ENCODE peak calls at places on chromosome 4, in four cellular contexts. A, F, B and Z are unnamed samples.

GRCh38 chr4:14289708-14290107 is 662.2 kb upstream of the BOD1L1 start:
- DNase-seq in F (no peak), B (no peak), A (no peak), Z (no peak)

GRCh38 chr4:113825272-113825671 is 63.7 kb upstream of the CAMK2D start:
- DNase-seq in A (no peak), F (no peak), B (peak), Z (no peak)

GRCh38 chr4:47615385-47615784 is 130.3 kb downstream of the ATP10D start:
- DNase-seq in F (no peak), B (no peak), A (no peak), Z (no peak)

GRCh38 chr4:83639849-83640493 is 104.1 kb downstream of the GPAT3 start:
- DNase-seq in F (peak), A (peak), B (peak), Z (peak)

GRCh38 chr4:139951051-139951450 is 202.9 kb downstream of the MAML3 start:
- DNase-seq in F (no peak), B (no peak), A (no peak), Z (no peak)

GRCh38 chr4:28062562-28062961 is 1201.9 kb downstream of the STIM2 start:
- DNase-seq in F (no peak), A (no peak), B (no peak), Z (no peak)

GRCh38 chr4:74932832-74933561 is at the start of gene PARM1:
- DNase-seq in F (peak), B (no peak), A (peak), Z (peak)

GRCh38 chr4:61195064-61195463 is 5.1 kb upstream of the ADGRL3 start:
- DNase-seq in F (no peak), A (no peak), B (no peak), Z (no peak)

GRCh38 chr4:186192068-186192751 is 843 bp downstream of the CYP4V2 start:
- DNase-seq in B (no peak), F (no peak), A (no peak), Z (no peak)

GRCh38 chr4:119682080-119682479 is 53.5 kb upstream of the PDE5A start:
- DNase-seq in B (no peak), F (no peak), A (no peak), Z (no peak)

GRCh38 chr4:115274545-115274944 is 161.1 kb upstream of the NDST4 start:
- DNase-seq in B (no peak), A (no peak), F (no peak), Z (no peak)

GRCh38 chr4:87005690-87006461 is 71.1 kb downstream of the AFF1 start:
- DNase-seq in B (peak), A (no peak), F (peak), Z (no peak)

GRCh38 chr4:39406763-39407583 is at the start of gene KLB:
- DNase-seq in F (no peak), B (no peak), A (no peak), Z (no peak)

GRCh38 chr4:2811830-2812599 is 19.1 kb downstream of the SH3BP2 start:
- DNase-seq in A (peak), F (peak), B (peak), Z (peak)

GRCh38 chr4:72631296-72631695 is 62.3 kb upstream of the ADAMTS3 start:
- DNase-seq in A (no peak), F (peak), B (no peak), Z (no peak)

GRCh38 chr4:65089666-65090065 is 580.6 kb downstream of the EPHA5 start:
- DNase-seq in F (no peak), A (no peak), B (no peak), Z (no peak)

GRCh38 chr4:145935253-145936141 is 3.1 kb downstream of the ZNF827 start:
- DNase-seq in A (peak), B (peak), F (peak), Z (no peak)

GRCh38 chr4:21768349-21769310 is 179.9 kb downstream of the KCNIP4 start:
- DNase-seq in B (no peak), A (no peak), F (peak), Z (no peak)

GRCh38 chr4:26083987-26084386 is 170.0 kb downstream of the SMIM20 start:
- DNase-seq in A (no peak), F (no peak), B (peak), Z (no peak)
- TF ChIP-seq POLR2AphosphoS5 in A (no peak), F (peak), B (no peak), Z (no peak)

GRCh38 chr4:78591404-78591803 is 39.8 kb downstream of the ANXA3 start:
- DNase-seq in B (no peak), A (no peak), F (no peak), Z (no peak)
- TF ChIP-seq POLR2AphosphoS5 in B (no peak), A (no peak), F (no peak), Z (no peak)

DNA sequence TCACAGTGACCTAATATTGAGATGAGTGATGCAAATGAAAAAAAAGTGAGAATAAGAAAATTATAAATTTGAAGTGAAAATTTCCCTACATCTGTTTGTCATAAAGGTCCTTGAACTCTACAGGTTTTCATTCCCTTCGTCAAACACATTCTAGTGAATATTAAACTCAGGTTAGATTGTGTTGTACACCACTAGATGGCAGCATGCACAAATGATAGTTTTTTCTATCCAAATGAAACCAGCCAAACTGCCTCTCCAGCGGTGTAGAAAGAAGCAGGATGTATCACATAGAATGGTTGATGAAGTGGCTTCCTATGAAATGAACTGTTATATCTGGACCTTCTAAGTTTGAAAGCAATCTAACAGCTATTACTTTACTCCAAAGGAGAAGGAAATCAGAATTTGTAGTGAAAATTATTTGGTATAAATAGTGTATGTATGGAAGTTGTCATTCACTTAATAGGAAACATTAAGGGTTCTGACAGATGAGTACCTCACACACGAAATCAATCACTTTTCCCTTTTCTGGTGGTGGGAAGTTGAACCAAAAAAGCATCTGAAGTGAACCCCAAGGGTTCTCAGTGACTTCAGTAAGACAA is 382.7 kb downstream of the UNC5C start:
- DNase-seq in A (no peak), F (peak), B (peak), Z (peak)
- TF ChIP-seq POLR2AphosphoS5 in A (no peak), F (no peak), B (no peak), Z (no peak)

GRCh38 chr4:150164956-150165355 is 86.7 kb downstream of the DCLK2 start:
- DNase-seq in B (no peak), F (no peak), A (no peak), Z (no peak)
- TF ChIP-seq POLR2AphosphoS5 in B (no peak), F (no peak), A (no peak), Z (no peak)

GRCh38 chr4:98996056-98996941 is 778 bp downstream of the METAP1 start:
- DNase-seq in F (peak), A (no peak), B (no peak), Z (no peak)
- TF ChIP-seq POLR2AphosphoS5 in F (no peak), A (no peak), B (no peak), Z (no peak)

GRCh38 chr4:1194028-1194900 is 21.9 kb upstream of the SPON2 start:
- DNase-seq in F (peak), A (peak), B (no peak), Z (no peak)
- TF ChIP-seq POLR2AphosphoS5 in F (no peak), A (no peak), B (no peak), Z (no peak)

GRCh38 chr4:188374870-188375269 is 235.6 kb downstream of the TRIML1 start:
- DNase-seq in B (no peak), F (no peak), A (no peak), Z (no peak)

GRCh38 chr4:188372051-188372450 is 232.8 kb downstream of the TRIML1 start:
- DNase-seq in B (no peak), A (no peak), F (no peak), Z (no peak)

GRCh38 chr4:188372856-188373255 is 233.6 kb downstream of the TRIML1 start:
- DNase-seq in A (no peak), F (no peak), B (no peak), Z (no peak)

DNA sequence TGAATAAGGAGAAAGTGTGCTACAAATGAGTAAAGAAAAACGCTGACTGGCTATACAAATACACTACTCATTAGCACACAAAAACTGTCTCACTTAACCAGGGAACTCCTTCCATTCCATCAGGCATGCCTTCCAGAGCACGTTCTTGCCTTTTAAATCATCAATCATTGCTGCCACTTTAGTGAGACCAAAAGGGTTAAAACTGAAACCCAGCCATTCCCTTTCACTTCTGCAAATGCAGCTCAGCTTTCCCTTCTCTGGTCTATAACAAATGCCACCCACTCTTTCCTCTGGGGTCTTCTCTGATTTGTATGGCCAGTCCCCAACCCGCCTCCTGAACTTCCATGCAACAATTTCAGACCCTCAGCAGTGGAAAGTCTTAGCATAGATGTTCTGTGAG is 231.5 kb downstream of the TRIML1 start:
- DNase-seq in A (no peak), B (no peak), F (no peak), Z (no peak)
- TF ChIP-seq POLR2AphosphoS5 in A (no peak), B (no peak), F (no peak), Z (no peak)

GRCh38 chr4:147928400-147928799 is 196.5 kb downstream of the ARHGAP10 start:
- DNase-seq in A (no peak), B (no peak), F (no peak), Z (no peak)
- TF ChIP-seq POLR2AphosphoS5 in A (no peak), B (no peak), F (no peak), Z (no peak)

DNA sequence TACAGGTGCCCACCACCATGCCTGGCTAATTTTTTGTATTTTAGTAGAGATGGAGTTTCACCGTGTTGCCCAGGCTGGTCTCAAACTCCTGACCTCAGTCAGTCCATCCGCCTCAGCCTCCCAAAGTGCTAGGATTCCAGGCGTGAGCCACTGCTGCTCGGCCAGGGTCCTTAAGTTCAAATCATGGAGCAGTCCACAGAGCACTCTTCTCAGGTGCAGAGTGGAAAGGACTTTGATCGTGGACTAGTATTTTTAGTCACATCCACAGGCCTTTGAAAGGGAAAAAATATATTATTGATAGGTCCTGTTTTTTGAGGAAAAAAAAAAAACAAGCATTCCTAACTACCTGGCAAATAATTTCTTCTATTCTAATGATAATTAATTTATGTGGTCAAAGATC is 31.2 kb downstream of the GAB1 start:
- DNase-seq in F (no peak), A (no peak), B (no peak), Z (no peak)
- TF ChIP-seq POLR2AphosphoS5 in F (no peak), A (no peak), B (no peak), Z (no peak)

GRCh38 chr4:23881674-23882337 is 8.0 kb downstream of the PPARGC1A start:
- DNase-seq in F (no peak), B (no peak), A (no peak), Z (no peak)

GRCh38 chr4:23884261-23884660 is 5.6 kb downstream of the PPARGC1A start:
- DNase-seq in B (no peak), F (no peak), A (no peak), Z (no peak)

GRCh38 chr4:23884731-23885130 is 5.1 kb downstream of the PPARGC1A start:
- DNase-seq in A (no peak), B (no peak), F (no peak), Z (no peak)

GRCh38 chr4:23881052-23881501 is 8.8 kb downstream of the PPARGC1A start:
- DNase-seq in F (no peak), A (no peak), B (no peak), Z (peak)

DNA sequence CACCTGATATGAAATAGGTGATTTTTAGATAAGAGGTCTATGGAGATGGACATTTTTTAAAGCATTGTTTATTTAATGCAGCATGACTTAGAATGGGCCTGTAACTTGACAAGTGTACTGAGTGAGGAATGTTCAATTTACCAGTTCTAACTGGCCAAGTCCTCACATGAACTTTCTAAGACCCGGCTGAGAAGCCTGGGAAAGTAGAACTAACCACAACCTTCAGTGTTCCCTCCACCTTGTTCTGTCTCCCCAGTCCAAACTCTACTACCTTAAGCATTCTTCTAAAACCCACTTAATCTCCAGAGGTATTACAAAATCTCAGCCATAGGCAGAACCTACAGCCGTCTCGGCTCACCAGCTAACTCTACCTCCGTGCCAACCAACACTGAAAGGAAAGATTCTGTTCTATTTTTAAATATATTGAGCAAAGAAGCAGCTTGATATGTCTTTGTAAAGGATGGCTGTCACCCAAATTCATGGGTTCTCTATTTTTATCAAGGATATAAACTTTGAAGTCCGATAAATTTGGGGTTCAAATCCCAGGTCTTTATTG is 6.8 kb downstream of the PPARGC1A start:
- DNase-seq in A (no peak), F (no peak), B (no peak), Z (no peak)
- TF ChIP-seq POLR2AphosphoS5 in A (no peak), F (no peak), B (no peak), Z (no peak)